ENCODE peak calls at places on chromosome 2, in eight cellular contexts. F, W, O, K, N, S, B and J are unnamed samples.

GRCh38 chr2:114108819-114109416 is 219.0 kb downstream of the ACTR3 start:
- ATAC-seq in N (no peak), K (no peak), F (no peak), W (peak), B (no peak), O (no peak), S (no peak), J (no peak)

GRCh38 chr2:200003444-200003843 is 48.1 kb downstream of the MAIP1 start:
- ATAC-seq in F (no peak), K (no peak), O (no peak), S (no peak), N (no peak), B (no peak), W (no peak), J (no peak)

GRCh38 chr2:96950391-96951124 is 35.8 kb downstream of the FAM178B start:
- ATAC-seq in S (no peak), K (no peak), W (no peak), O (no peak), F (no peak), B (no peak), N (no peak), J (no peak)

GRCh38 chr2:25215232-25215631 is 46.9 kb upstream of the POMC start:
- ATAC-seq in F (no peak), O (no peak), S (no peak), B (no peak), N (peak), W (peak), K (no peak), J (no peak)

GRCh38 chr2:85545780-85546240 is 6.8 kb downstream of the MAT2A start:
- ATAC-seq in W (no peak), B (peak), F (peak), N (no peak), S (no peak), O (peak), K (no peak), J (no peak)

GRCh38 chr2:97688062-97688827 is 18.7 kb downstream of the C2orf92 start:
- ATAC-seq in N (no peak), O (peak), F (no peak), S (no peak), K (no peak), B (peak), W (no peak), J (peak)

GRCh38 chr2:80464275-80464674 is 159.7 kb upstream of the LRRTM1 start:
- ATAC-seq in O (no peak), F (no peak), W (no peak), S (no peak), K (no peak), N (no peak), B (no peak), J (no peak)

GRCh38 chr2:219603784-219604183 is 6.1 kb downstream of the STK11IP start:
- ATAC-seq in N (no peak), K (no peak), O (no peak), B (no peak), W (peak), S (peak), F (peak), J (no peak)

GRCh38 chr2:100066246-100066645 is 76.1 kb downstream of the AFF3 start:
- ATAC-seq in F (no peak), O (no peak), K (no peak), B (no peak), N (no peak), S (no peak), W (no peak), J (no peak)

GRCh38 chr2:127737892-127738291 is 36.6 kb downstream of the SFT2D3 start:
- ATAC-seq in O (no peak), N (no peak), S (no peak), F (no peak), W (no peak), K (no peak), B (no peak), J (peak)

GRCh38 chr2:132582360-132582759 is 87.6 kb downstream of the LYPD1 start:
- ATAC-seq in O (no peak), N (no peak), F (peak), B (no peak), W (peak), K (no peak), S (no peak), J (no peak)

GRCh38 chr2:189526241-189526640 is 54.3 kb downstream of the SLC40A1 start:
- ATAC-seq in K (no peak), B (no peak), N (no peak), F (no peak), O (no peak), S (no peak), W (no peak), J (no peak)

GRCh38 chr2:46909771-46910419 is 5.7 kb downstream of the MCFD2 start:
- ATAC-seq in F (peak), O (peak), K (no peak), W (peak), B (peak), S (no peak), N (no peak), J (peak)

GRCh38 chr2:208545398-208546042 is 138.9 kb downstream of the PTH2R start:
- ATAC-seq in S (no peak), N (no peak), W (no peak), K (no peak), F (peak), B (no peak), O (no peak), J (no peak)